ENCODE peak calls at places on chromosomes 13 and 19, in nine cellular contexts. S, P, X, T, M, J, B, U and G are unnamed samples. For H3K36me3, the result is how much of the 10 kb centered on the place peaks cover.

GRCh38 chr19:801030-801860 is 4.0 kb downstream of the PTBP1 start:
- DNase-seq in S (peak), X (no peak), T (no peak), B (peak), U (peak), M (no peak), P (peak), J (no peak), G (no peak)

GRCh38 chr13:24683833-24684599 is 3.8 kb downstream of the ATP12A start:
- DNase-seq in B (peak), X (no peak), T (peak), J (peak), S (no peak), M (no peak), U (peak), P (peak), G (no peak)

GRCh38 chr13:111242585-111242984 is 77.9 kb upstream of the TEX29 start:
- DNase-seq in J (no peak), T (no peak), S (no peak), P (no peak), B (no peak), X (no peak), M (no peak), U (no peak), G (no peak)

GRCh38 chr13:93786846-93787245 is 560.2 kb downstream of the GPC6 start:
- DNase-seq in M (no peak), S (no peak), J (no peak), T (no peak), U (no peak), P (no peak), B (no peak), X (no peak), G (no peak)

GRCh38 chr13:80040219-80040976 is 300.5 kb downstream of the SPRY2 start:
- DNase-seq in J (no peak), X (peak), P (no peak), M (no peak), U (peak), T (no peak), B (no peak), S (no peak), G (peak)

GRCh38 chr13:24148414-24149305 is 11.9 kb upstream of the SPATA13 start:
- DNase-seq in T (no peak), U (peak), S (no peak), P (no peak), X (peak), B (peak), M (peak), J (no peak), G (peak)

GRCh38 chr19:2273356-2274184 is 8.4 kb downstream of the PEAK3 start:
- DNase-seq in S (no peak), B (peak), J (peak), U (peak), P (peak), M (no peak), T (peak), X (peak), G (no peak)

GRCh38 chr13:80550856-80551532 is 210.1 kb upstream of the SPRY2 start:
- DNase-seq in M (no peak), T (no peak), P (no peak), U (no peak), B (no peak), X (no peak), S (no peak), J (no peak), G (no peak)

GRCh38 chr13:46796515-46797467 is at the start of gene ESD:
- DNase-seq in B (peak), J (peak), U (peak), P (peak), S (peak), M (peak), T (peak), X (peak), G (peak)

GRCh38 chr13:29696606-29697005 is 101.1 kb upstream of the SLC7A1 start:
- DNase-seq in M (no peak), B (no peak), X (no peak), T (no peak), S (no peak), J (no peak), U (no peak), P (no peak), G (no peak)

GRCh38 chr13:28609936-28610335 is 49.0 kb upstream of the POMP start:
- DNase-seq in M (no peak), T (no peak), U (peak), X (peak), S (no peak), P (no peak), B (no peak), J (no peak), G (peak)

GRCh38 chr13:72004975-72005374 is 138.0 kb upstream of the DACH1 start:
- DNase-seq in X (peak), S (no peak), U (no peak), B (no peak), M (no peak), P (no peak), J (peak), T (peak), G (peak)

GRCh38 chr19:1474011-1474764 is 4.8 kb downstream of the C19orf25 start:
- DNase-seq in M (no peak), U (no peak), X (peak), B (no peak), P (no peak), J (no peak), S (no peak), T (no peak), G (no peak)

GRCh38 chr13:97539651-97540230 is 105.8 kb downstream of the RAP2A start:
- DNase-seq in T (no peak), J (no peak), P (no peak), S (no peak), B (no peak), X (peak), M (no peak), U (peak), G (no peak)

GRCh38 chr13:76783798-76784197 is 102.4 kb downstream of the KCTD12 start:
- DNase-seq in P (no peak), T (no peak), M (peak), J (peak), X (no peak), U (peak), B (no peak), S (no peak), G (no peak)

GRCh38 chr13:43797869-43798268 is 11.1 kb upstream of the ENOX1 start:
- DNase-seq in S (no peak), P (no peak), U (no peak), M (no peak), J (no peak), T (no peak), B (no peak), X (no peak), G (no peak)

GRCh38 chr13:52665325-52665724 is 12.7 kb downstream of the SUGT1 start:
- DNase-seq in P (no peak), U (peak), S (no peak), X (no peak), J (peak), B (no peak), M (no peak), T (no peak), G (no peak)

GRCh38 chr13:55199132-55199531 is 1941.6 kb upstream of the PRR20A start:
- DNase-seq in T (no peak), M (no peak), B (no peak), P (no peak), S (no peak), X (no peak), J (peak), U (no peak), G (no peak)
- H3K4me3 ChIP-seq in T (no peak), M (no peak), B (no peak), P (no peak), S (no peak), X (no peak), J (no peak), U (no peak), G (no peak)

DNA sequence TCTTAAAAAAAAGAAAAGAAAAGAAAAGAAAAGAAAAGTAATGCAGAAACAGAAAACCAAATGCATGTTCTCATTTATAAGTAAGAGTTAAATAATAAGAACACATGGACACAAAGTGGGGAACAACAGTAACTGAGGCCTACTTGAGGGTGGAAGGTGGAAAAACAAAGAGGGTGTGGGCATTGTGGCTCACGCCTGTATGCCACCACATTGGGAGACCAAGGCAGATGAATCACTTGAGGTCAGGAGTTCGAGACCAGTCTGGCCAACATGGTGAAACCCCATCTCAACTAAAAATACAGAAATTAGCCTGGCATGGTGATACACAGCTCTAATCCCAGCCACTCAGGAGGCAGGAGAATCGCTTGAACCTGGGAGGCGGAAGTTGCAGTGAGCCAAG is 8.1 kb downstream of the ZNF708 start:
- DNase-seq in J (no peak), U (peak), M (no peak), B (no peak), P (no peak), S (no peak), X (peak), T (no peak), G (no peak)
- H3K36me3 ChIP-seq in J (under half), U (under half), M (under half), B (under half), P (under half), S (under half), X (under half), T (under half), G (under half)

GRCh38 chr19:40906512-40906911 is 24.5 kb upstream of the CYP2A7 start:
- DNase-seq in B (no peak), M (no peak), P (no peak), X (no peak), U (no peak), T (no peak), S (no peak), J (no peak), G (no peak)

GRCh38 chr19:40907968-40908735 is 26.1 kb upstream of the CYP2A7 start:
- DNase-seq in U (no peak), B (peak), T (no peak), S (no peak), P (peak), X (no peak), J (peak), M (peak), G (no peak)

GRCh38 chr19:40908981-40909380 is 26.9 kb upstream of the CYP2A7 start:
- DNase-seq in M (no peak), J (no peak), T (no peak), P (peak), S (no peak), B (no peak), X (no peak), U (no peak), G (no peak)
- TF ChIP-seq CTCF in M (peak), J (no peak), T (peak), P (no peak), S (no peak), B (no peak), X (no peak), U (no peak), G (no peak)

GRCh38 chr19:35138305-35138799 is 272 bp upstream of the FXYD1 start:
- DNase-seq in X (no peak), S (no peak), T (no peak), B (no peak), U (no peak), M (no peak), J (no peak), P (peak), G (no peak)

GRCh38 chr19:35141627-35142401 is 1.2 kb upstream of the FXYD7 start:
- DNase-seq in T (no peak), P (peak), X (no peak), U (no peak), J (peak), M (no peak), S (no peak), B (no peak), G (no peak)

GRCh38 chr19:35139618-35139943 is 957 bp downstream of the FXYD1 start:
- DNase-seq in B (no peak), U (no peak), J (no peak), P (peak), M (no peak), T (no peak), S (no peak), X (no peak), G (no peak)

GRCh38 chr19:35140898-35141626 is 2.0 kb upstream of the FXYD7 start:
- DNase-seq in S (peak), M (peak), U (peak), B (peak), J (peak), P (peak), T (peak), X (peak), G (no peak)

DNA sequence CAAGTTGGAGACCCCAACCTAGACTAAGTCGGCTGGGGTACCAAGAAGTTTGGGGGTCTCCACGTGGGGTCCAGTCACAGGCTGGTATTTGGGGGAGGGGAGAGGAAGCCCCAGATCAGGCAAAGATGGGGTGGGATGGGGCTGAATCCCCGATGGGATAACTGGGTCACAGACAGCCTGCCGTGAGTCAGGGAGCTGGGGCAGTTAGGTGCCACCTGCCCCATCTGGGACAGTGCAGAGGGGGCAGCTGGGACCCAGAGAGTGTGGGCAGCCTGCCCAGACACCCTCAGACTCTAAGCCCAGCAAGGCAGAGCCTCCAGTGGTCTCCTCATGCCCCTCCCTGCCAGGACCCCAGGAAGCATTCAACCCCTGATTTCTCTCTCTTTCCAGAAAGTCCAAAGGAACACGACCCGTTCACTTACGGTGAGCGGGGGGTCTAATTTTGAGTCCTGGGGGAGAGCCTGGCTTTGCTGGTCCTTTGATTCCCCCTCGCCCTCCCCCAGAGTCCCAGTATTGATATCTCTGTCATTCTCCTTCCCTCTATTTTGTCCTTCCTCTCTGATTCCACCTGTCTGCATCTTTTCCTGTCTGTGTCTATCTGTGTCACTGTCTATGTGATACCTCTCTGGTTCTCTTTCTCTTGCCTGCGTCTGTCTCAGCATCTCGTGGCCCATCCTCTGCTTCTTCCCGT is 1.7 kb downstream of the FXYD1 start:
- DNase-seq in B (no peak), J (no peak), U (no peak), T (no peak), X (no peak), S (no peak), M (no peak), P (peak), G (no peak)
- H3K4me3 ChIP-seq in B (peak), J (no peak), U (no peak), T (peak), X (no peak), S (peak), M (peak), P (no peak), G (no peak)

DNA sequence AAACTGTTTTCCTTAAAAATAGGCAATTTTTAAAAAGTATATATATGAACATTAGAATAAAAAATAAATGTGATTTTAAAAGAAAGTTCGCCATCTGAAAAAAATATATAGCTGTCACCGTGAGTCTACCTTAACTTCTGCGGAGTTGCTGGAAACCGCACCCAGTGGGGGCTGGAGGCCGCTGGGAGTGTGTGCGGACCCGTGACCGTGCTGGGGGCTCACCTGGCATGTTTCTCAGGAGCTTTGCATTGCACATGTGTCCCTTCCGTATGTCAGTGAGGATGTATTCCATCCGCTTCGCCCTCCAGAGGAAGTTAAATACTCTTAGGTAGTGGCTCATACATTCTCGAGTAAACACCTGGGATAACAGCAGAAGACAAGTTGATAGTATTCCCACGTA is 71.7 kb downstream of the TUBGCP3 start:
- DNase-seq in S (no peak), X (no peak), B (no peak), U (no peak), T (no peak), M (no peak), P (no peak), J (no peak), G (no peak)
- H3K36me3 ChIP-seq in S (half or more), X (under half), B (under half), U (under half), T (under half), M (under half), P (under half), J (under half), G (under half)

DNA sequence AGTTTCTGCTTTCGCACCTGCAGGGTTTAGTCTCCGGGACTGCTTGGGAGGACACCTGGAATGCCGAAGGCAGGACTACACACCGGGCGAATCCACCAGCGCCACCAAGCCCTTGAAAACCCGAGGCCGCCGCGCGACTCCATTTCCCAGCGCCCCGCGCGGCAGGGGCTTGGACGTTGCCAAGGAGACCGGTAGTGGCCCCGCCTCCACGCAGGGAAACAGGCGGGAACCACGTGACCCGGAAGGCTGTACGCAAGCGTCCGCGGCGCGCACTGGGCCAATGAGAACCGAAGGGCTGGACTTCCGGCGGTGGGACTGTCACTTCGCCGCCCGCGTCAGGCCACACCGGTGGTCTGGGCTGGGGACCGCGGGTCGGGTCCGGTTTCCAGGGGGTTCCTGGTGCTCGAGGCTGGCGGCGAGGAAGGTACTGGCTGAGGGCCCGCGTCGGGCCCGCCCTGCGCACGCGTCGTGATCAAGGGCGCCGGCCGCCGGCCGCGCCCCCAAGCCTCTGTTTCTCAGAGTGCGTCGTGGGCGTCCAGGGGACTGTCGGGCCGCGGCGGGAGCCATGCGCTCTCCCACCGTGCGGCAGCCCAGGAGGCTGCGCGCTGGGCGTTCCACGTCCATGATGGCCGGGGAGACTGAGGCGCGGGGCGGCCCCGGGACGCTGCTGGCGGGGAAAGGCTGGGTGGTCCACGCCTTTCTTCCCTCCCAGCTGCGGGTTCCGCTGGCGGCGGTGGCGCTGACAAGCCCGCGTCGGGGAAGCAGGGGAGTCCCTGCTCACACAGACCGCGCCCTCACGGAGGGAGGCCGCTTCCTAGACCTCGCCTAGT is at the start of gene ZNF324:
- DNase-seq in M (peak), X (peak), U (peak), B (peak), J (peak), T (peak), P (peak), S (peak), G (peak)
- TF ChIP-seq CTCF in M (no peak), X (no peak), U (peak), B (no peak), J (no peak), T (no peak), P (no peak), S (no peak), G (no peak)

DNA sequence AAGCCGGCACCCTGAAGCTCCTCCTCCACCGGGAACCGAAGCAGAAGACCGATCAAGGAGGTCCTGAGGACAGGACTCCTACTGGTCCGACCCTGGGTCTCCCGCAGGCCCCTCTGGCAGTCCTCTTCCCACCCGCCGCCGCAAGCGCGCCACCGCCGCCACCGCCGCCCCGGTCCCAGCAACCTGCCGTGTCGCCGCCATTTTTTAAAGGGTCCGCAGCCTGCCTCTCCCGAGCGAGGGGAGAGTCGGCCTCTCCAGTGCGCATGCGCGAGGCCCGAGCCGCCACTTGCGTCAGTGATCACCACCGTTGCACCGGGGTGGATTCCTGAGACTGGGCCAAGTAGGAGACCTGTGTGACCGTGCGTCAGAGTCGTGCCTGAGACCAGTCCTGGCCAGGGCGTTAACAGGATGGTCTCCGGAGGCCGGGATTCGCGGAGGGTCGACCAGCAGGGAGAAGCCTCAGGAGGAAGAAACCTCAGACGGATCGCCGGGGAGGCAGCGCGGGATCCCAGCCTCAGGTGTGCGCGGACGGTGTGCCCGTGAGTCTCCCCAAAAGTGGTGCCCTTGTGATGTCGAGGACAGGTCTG is 51.6 kb downstream of the ZNF146 start:
- DNase-seq in X (no peak), U (no peak), P (no peak), S (no peak), T (no peak), B (no peak), M (no peak), J (no peak), G (no peak)
- H3K4me3 ChIP-seq in X (no peak), U (no peak), P (no peak), S (no peak), T (no peak), B (no peak), M (no peak), J (no peak), G (no peak)